ENCODE peak calls at places on chromosomes 13 and 19, in eight cellular contexts. One of them, this sample, is unnamed.

GRCh38 chr13:50644081-50644871 is 199.2 kb downstream of the DLEU7 start:
- DNase-seq in heart right ventricle: no peak
- DNase-seq in fibroblast of lung: no peak
- DNase-seq in psoas muscle: no peak
- DNase-seq in astrocyte of the spinal cord: no peak
- DNase-seq in dorsolateral prefrontal cortex: no peak
- DNase-seq in left ventricle myocardium inferior: no peak
- DNase-seq in IMR-90: no peak
- DNase-seq in this sample: no peak

GRCh38 chr13:94195715-94196114 is 283.8 kb downstream of the DCT start:
- DNase-seq in dorsolateral prefrontal cortex: no peak
- DNase-seq in astrocyte of the spinal cord: peak; percentile 93
- DNase-seq in left ventricle myocardium inferior: no peak
- DNase-seq in heart right ventricle: no peak
- DNase-seq in fibroblast of lung: peak; percentile 98
- DNase-seq in IMR-90: peak; percentile 96
- DNase-seq in psoas muscle: no peak
- DNase-seq in this sample: peak; percentile 67

GRCh38 chr13:112912726-112913440 is 56.1 kb upstream of the MCF2L start:
- DNase-seq in IMR-90: no peak
- DNase-seq in left ventricle myocardium inferior: no peak
- DNase-seq in psoas muscle: no peak
- DNase-seq in dorsolateral prefrontal cortex: no peak
- DNase-seq in heart right ventricle: no peak
- DNase-seq in fibroblast of lung: no peak
- DNase-seq in astrocyte of the spinal cord: no peak
- DNase-seq in this sample: no peak

GRCh38 chr13:102392810-102393209 is 9.0 kb downstream of the FGF14 start:
- DNase-seq in left ventricle myocardium inferior: no peak
- DNase-seq in heart right ventricle: no peak
- DNase-seq in psoas muscle: no peak
- DNase-seq in astrocyte of the spinal cord: no peak
- DNase-seq in dorsolateral prefrontal cortex: no peak
- DNase-seq in fibroblast of lung: no peak
- DNase-seq in IMR-90: no peak
- DNase-seq in this sample: no peak

GRCh38 chr19:21709464-21709863 is 57.9 kb downstream of the ZNF100 start:
- DNase-seq in IMR-90: no peak
- DNase-seq in left ventricle myocardium inferior: no peak
- DNase-seq in heart right ventricle: no peak
- DNase-seq in astrocyte of the spinal cord: no peak
- DNase-seq in dorsolateral prefrontal cortex: no peak
- DNase-seq in psoas muscle: no peak
- DNase-seq in fibroblast of lung: no peak
- DNase-seq in this sample: no peak

GRCh38 chr13:39474600-39474999 is 128.4 kb downstream of the LHFPL6 start:
- DNase-seq in astrocyte of the spinal cord: no peak
- DNase-seq in fibroblast of lung: no peak
- DNase-seq in IMR-90: no peak
- DNase-seq in heart right ventricle: no peak
- DNase-seq in left ventricle myocardium inferior: no peak
- DNase-seq in psoas muscle: no peak
- DNase-seq in dorsolateral prefrontal cortex: no peak
- DNase-seq in this sample: no peak

GRCh38 chr19:55253842-55254624 is 4.8 kb downstream of the PPP6R1 start:
- DNase-seq in fibroblast of lung: no peak
- DNase-seq in heart right ventricle: no peak
- DNase-seq in dorsolateral prefrontal cortex: no peak
- DNase-seq in astrocyte of the spinal cord: no peak
- DNase-seq in IMR-90: no peak
- DNase-seq in psoas muscle: no peak
- DNase-seq in left ventricle myocardium inferior: no peak
- DNase-seq in this sample: no peak

GRCh38 chr13:97851269-97851668 is 102.2 kb upstream of the IPO5 start:
- DNase-seq in psoas muscle: no peak
- DNase-seq in dorsolateral prefrontal cortex: no peak
- DNase-seq in fibroblast of lung: no peak
- DNase-seq in IMR-90: no peak
- DNase-seq in heart right ventricle: no peak
- DNase-seq in astrocyte of the spinal cord: no peak
- DNase-seq in left ventricle myocardium inferior: no peak
- DNase-seq in this sample: no peak

GRCh38 chr13:66341038-66341437 is 889.1 kb downstream of the PCDH9 start:
- DNase-seq in heart right ventricle: no peak
- DNase-seq in psoas muscle: no peak
- DNase-seq in fibroblast of lung: no peak
- DNase-seq in dorsolateral prefrontal cortex: no peak
- DNase-seq in astrocyte of the spinal cord: no peak
- DNase-seq in IMR-90: no peak
- DNase-seq in left ventricle myocardium inferior: no peak
- DNase-seq in this sample: no peak

GRCh38 chr13:40445557-40445990 is 220.9 kb downstream of the FOXO1 start:
- DNase-seq in fibroblast of lung: peak; percentile 97
- DNase-seq in left ventricle myocardium inferior: peak; percentile 42
- DNase-seq in heart right ventricle: peak; percentile 72
- DNase-seq in IMR-90: no peak
- DNase-seq in astrocyte of the spinal cord: peak; percentile 86
- DNase-seq in psoas muscle: peak; percentile 72
- DNase-seq in dorsolateral prefrontal cortex: no peak
- DNase-seq in this sample: no peak

GRCh38 chr13:28754698-28755545 is 36.2 kb upstream of the SLC46A3 start:
- DNase-seq in heart right ventricle: peak; percentile 71
- DNase-seq in fibroblast of lung: no peak
- DNase-seq in psoas muscle: no peak
- DNase-seq in IMR-90: peak; percentile 13
- DNase-seq in astrocyte of the spinal cord: peak; percentile 45
- DNase-seq in dorsolateral prefrontal cortex: no peak
- DNase-seq in left ventricle myocardium inferior: peak; percentile 36
- DNase-seq in this sample: no peak

GRCh38 chr13:30713133-30713532 is 22.2 kb upstream of the ALOX5AP start:
- DNase-seq in psoas muscle: peak; percentile 23
- DNase-seq in dorsolateral prefrontal cortex: no peak
- DNase-seq in astrocyte of the spinal cord: no peak
- DNase-seq in left ventricle myocardium inferior: no peak
- DNase-seq in IMR-90: no peak
- DNase-seq in heart right ventricle: no peak
- DNase-seq in fibroblast of lung: no peak
- DNase-seq in this sample: no peak

GRCh38 chr13:33263976-33264619 is 21.5 kb downstream of the STARD13 start:
- DNase-seq in left ventricle myocardium inferior: no peak
- DNase-seq in astrocyte of the spinal cord: peak; percentile 45
- DNase-seq in IMR-90: no peak
- DNase-seq in psoas muscle: no peak
- DNase-seq in dorsolateral prefrontal cortex: no peak
- DNase-seq in heart right ventricle: no peak
- DNase-seq in fibroblast of lung: no peak
- DNase-seq in this sample: no peak

GRCh38 chr13:33263484-33263883 is 22.1 kb downstream of the STARD13 start:
- DNase-seq in IMR-90: no peak
- DNase-seq in dorsolateral prefrontal cortex: no peak
- DNase-seq in heart right ventricle: no peak
- DNase-seq in psoas muscle: no peak
- DNase-seq in fibroblast of lung: no peak
- DNase-seq in astrocyte of the spinal cord: no peak
- DNase-seq in left ventricle myocardium inferior: no peak
- DNase-seq in this sample: no peak

GRCh38 chr13:33262554-33262953 is 23.0 kb downstream of the STARD13 start:
- DNase-seq in IMR-90: no peak
- DNase-seq in astrocyte of the spinal cord: no peak
- DNase-seq in fibroblast of lung: no peak
- DNase-seq in dorsolateral prefrontal cortex: no peak
- DNase-seq in left ventricle myocardium inferior: no peak
- DNase-seq in psoas muscle: no peak
- DNase-seq in heart right ventricle: no peak
- DNase-seq in this sample: no peak

GRCh38 chr13:33262069-33262487 is 23.5 kb downstream of the STARD13 start:
- DNase-seq in left ventricle myocardium inferior: no peak
- DNase-seq in heart right ventricle: no peak
- DNase-seq in fibroblast of lung: peak; percentile 82
- DNase-seq in psoas muscle: peak; percentile 32
- DNase-seq in astrocyte of the spinal cord: no peak
- DNase-seq in IMR-90: peak; percentile 70
- DNase-seq in dorsolateral prefrontal cortex: no peak
- DNase-seq in this sample: no peak

GRCh38 chr13:33262997-33263396 is 22.6 kb downstream of the STARD13 start:
- DNase-seq in dorsolateral prefrontal cortex: no peak
- DNase-seq in astrocyte of the spinal cord: no peak
- DNase-seq in heart right ventricle: no peak
- DNase-seq in left ventricle myocardium inferior: no peak
- DNase-seq in IMR-90: no peak
- DNase-seq in fibroblast of lung: no peak
- DNase-seq in psoas muscle: no peak
- DNase-seq in this sample: no peak
- TF ChIP-seq CTCF in dorsolateral prefrontal cortex: no peak
- TF ChIP-seq CTCF in astrocyte of the spinal cord: peak; percentile 15
- TF ChIP-seq CTCF in heart right ventricle: no peak
- TF ChIP-seq CTCF in left ventricle myocardium inferior: peak; percentile 24
- TF ChIP-seq CTCF in IMR-90: peak; percentile 20
- TF ChIP-seq CTCF in fibroblast of lung: no peak
- TF ChIP-seq CTCF in psoas muscle: no peak
- TF ChIP-seq CTCF in this sample: peak; percentile 10

GRCh38 chr19:36891768-36892357 is 24.2 kb downstream of the ZNF829 start:
- DNase-seq in fibroblast of lung: no peak
- DNase-seq in psoas muscle: no peak
- DNase-seq in IMR-90: no peak
- DNase-seq in heart right ventricle: no peak
- DNase-seq in astrocyte of the spinal cord: no peak
- DNase-seq in dorsolateral prefrontal cortex: no peak
- DNase-seq in left ventricle myocardium inferior: no peak
- DNase-seq in this sample: no peak
- H3K4me3 ChIP-seq in fibroblast of lung: no peak overlapping the region
- H3K4me3 ChIP-seq in psoas muscle: no peak overlapping the region
- H3K4me3 ChIP-seq in IMR-90: no peak overlapping the region
- H3K4me3 ChIP-seq in heart right ventricle: no peak overlapping the region
- H3K4me3 ChIP-seq in astrocyte of the spinal cord: no peak overlapping the region
- H3K4me3 ChIP-seq in dorsolateral prefrontal cortex: no peak overlapping the region
- H3K4me3 ChIP-seq in left ventricle myocardium inferior: no peak overlapping the region
- H3K4me3 ChIP-seq in this sample: no peak overlapping the region

GRCh38 chr19:57276430-57276829 is 3.9 kb upstream of the ZNF460 start:
- DNase-seq in dorsolateral prefrontal cortex: no peak
- DNase-seq in heart right ventricle: no peak
- DNase-seq in left ventricle myocardium inferior: no peak
- DNase-seq in astrocyte of the spinal cord: no peak
- DNase-seq in fibroblast of lung: no peak
- DNase-seq in IMR-90: no peak
- DNase-seq in psoas muscle: no peak
- DNase-seq in this sample: no peak

GRCh38 chr19:57280913-57281425 is 684 bp downstream of the ZNF460 start:
- DNase-seq in fibroblast of lung: peak; percentile 15
- DNase-seq in astrocyte of the spinal cord: no peak
- DNase-seq in dorsolateral prefrontal cortex: no peak
- DNase-seq in psoas muscle: no peak
- DNase-seq in IMR-90: no peak
- DNase-seq in heart right ventricle: no peak
- DNase-seq in left ventricle myocardium inferior: no peak
- DNase-seq in this sample: no peak

GRCh38 chr19:57280165-57280912 is at the start of gene ZNF460:
- DNase-seq in psoas muscle: peak; percentile 97
- DNase-seq in heart right ventricle: peak; percentile 98
- DNase-seq in left ventricle myocardium inferior: peak; percentile 97
- DNase-seq in astrocyte of the spinal cord: peak; percentile 98
- DNase-seq in dorsolateral prefrontal cortex: peak; percentile 97
- DNase-seq in IMR-90: peak; percentile 97
- DNase-seq in fibroblast of lung: peak; percentile 97
- DNase-seq in this sample: peak; percentile 78

GRCh38 chr19:57282011-57282636 is 1.8 kb downstream of the ZNF460 start:
- DNase-seq in fibroblast of lung: no peak
- DNase-seq in left ventricle myocardium inferior: no peak
- DNase-seq in heart right ventricle: no peak
- DNase-seq in astrocyte of the spinal cord: no peak
- DNase-seq in psoas muscle: no peak
- DNase-seq in IMR-90: no peak
- DNase-seq in dorsolateral prefrontal cortex: no peak
- DNase-seq in this sample: no peak

DNA sequence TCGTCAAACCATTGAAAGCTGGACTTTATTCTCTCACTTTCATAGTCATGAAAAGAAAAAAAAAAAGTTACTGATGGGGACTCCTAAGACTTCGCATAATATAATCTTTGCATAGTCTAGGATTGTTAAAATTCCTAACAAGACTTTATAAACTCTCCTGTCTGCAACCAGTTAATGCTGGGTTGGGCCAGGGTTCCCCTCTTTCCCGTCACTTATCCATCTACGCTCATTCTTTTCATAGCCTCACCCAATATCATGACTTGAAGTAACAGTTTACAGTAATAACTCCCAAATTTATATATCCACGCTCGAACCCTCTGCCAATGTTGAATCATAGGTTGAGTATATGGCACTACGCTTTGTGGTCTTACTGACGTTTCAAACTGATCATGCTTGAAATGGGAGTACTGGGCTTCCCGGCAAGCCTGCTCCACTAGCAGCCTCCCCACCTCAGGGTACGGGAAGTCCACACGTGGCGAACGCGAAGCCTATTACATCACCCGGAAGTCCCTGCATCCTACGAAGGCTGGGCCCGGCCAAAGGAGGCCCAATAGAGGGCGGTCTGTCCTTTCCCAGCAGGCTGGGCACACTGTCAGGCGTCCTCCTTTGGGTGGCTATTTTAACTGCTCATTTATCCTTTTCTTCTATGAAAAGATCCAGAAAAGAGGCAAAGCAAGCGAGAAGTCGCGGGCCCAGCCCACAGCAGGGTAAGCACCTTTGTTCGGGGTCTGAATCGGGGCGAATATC is 694 bp upstream of the ZNF460 start:
- DNase-seq in left ventricle myocardium inferior: peak; percentile 89
- DNase-seq in dorsolateral prefrontal cortex: peak; percentile 90
- DNase-seq in psoas muscle: peak; percentile 92
- DNase-seq in astrocyte of the spinal cord: peak; percentile 98
- DNase-seq in fibroblast of lung: peak; percentile 99
- DNase-seq in IMR-90: peak; percentile 97
- DNase-seq in heart right ventricle: peak; percentile 92
- DNase-seq in this sample: peak; percentile 91
- TF ChIP-seq CTCF in left ventricle myocardium inferior: peak; percentile 41
- TF ChIP-seq CTCF in dorsolateral prefrontal cortex: peak; percentile 45
- TF ChIP-seq CTCF in psoas muscle: peak; percentile 19
- TF ChIP-seq CTCF in astrocyte of the spinal cord: peak; percentile 32
- TF ChIP-seq CTCF in fibroblast of lung: peak; percentile 37
- TF ChIP-seq CTCF in IMR-90: peak; percentile 41
- TF ChIP-seq CTCF in heart right ventricle: no peak
- TF ChIP-seq CTCF in this sample: peak; percentile 46

DNA sequence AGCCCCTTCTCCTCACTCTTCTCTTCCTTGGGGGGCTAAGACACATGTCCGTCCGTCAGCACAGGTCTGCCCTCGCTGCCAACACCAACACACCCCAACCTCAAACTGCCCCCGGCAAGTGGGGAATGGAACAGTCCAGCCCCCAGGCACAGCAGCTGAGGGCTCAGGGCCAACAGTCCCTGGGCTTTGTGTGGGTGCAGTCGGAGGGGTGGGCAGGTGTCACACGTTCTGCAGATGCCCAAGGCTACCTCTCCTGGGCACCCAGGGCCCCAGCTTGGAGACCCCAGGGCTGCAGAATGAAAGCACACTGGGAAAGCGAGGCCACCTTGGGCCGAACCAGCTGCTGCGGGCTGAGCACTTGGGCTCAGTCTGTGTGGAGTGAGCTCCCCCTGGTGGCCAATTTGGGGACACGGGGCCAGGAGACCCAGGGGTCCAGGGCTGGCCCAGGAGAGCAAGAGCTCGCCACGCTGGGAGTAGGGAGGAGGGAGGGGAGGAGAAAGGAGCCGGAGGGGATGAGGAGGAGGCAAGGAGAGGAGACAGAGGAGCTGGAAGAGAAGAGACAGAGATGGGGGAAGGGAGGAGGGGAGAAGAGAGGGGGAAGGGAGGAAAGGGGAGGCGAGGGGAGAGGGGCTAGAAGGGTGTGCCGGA is 14.0 kb upstream of the ATP8B3 start:
- DNase-seq in psoas muscle: peak; percentile 75
- DNase-seq in fibroblast of lung: peak; percentile 47
- DNase-seq in IMR-90: peak; percentile 56
- DNase-seq in dorsolateral prefrontal cortex: peak; percentile 79
- DNase-seq in left ventricle myocardium inferior: peak; percentile 66
- DNase-seq in heart right ventricle: peak; percentile 73
- DNase-seq in astrocyte of the spinal cord: peak; percentile 50
- DNase-seq in this sample: no peak
- H3K4me3 ChIP-seq in psoas muscle: no peak overlapping the region
- H3K4me3 ChIP-seq in fibroblast of lung: no peak overlapping the region
- H3K4me3 ChIP-seq in IMR-90: no peak overlapping the region
- H3K4me3 ChIP-seq in dorsolateral prefrontal cortex: no peak overlapping the region
- H3K4me3 ChIP-seq in left ventricle myocardium inferior: no peak overlapping the region
- H3K4me3 ChIP-seq in heart right ventricle: no peak overlapping the region
- H3K4me3 ChIP-seq in astrocyte of the spinal cord: no peak overlapping the region
- H3K4me3 ChIP-seq in this sample: no peak overlapping the region